ENCODE peak calls at places on chromosomes 11 and 22, in eight cellular contexts. H, O, C, P, T, D, Q and Z are unnamed samples.

GRCh38 chr22:35686298-35686697 is 31.4 kb upstream of the APOL5 start:
- DNase-seq in Q (no peak), C (no peak), D (no peak), P (no peak), H (no peak), O (no peak), T (no peak), Z (no peak)

GRCh38 chr11:116263020-116263419 is 509.8 kb downstream of the BUD13 start:
- DNase-seq in D (no peak), T (no peak), O (no peak), Q (no peak), C (no peak), P (no peak), H (no peak), Z (no peak)

GRCh38 chr22:32558681-32559355 is 84.2 kb downstream of the FBXO7 start:
- DNase-seq in Q (peak), D (no peak), C (no peak), T (peak), P (peak), H (peak), O (no peak), Z (peak)

GRCh38 chr22:41780714-41781507 is 19.6 kb upstream of the CCDC134 start:
- DNase-seq in Q (peak), P (no peak), D (peak), O (no peak), C (no peak), H (no peak), T (peak), Z (peak)

GRCh38 chr11:62850911-62851806 is 11.8 kb upstream of the WDR74 start:
- DNase-seq in Q (no peak), P (no peak), D (no peak), C (no peak), H (peak), T (no peak), O (no peak), Z (peak)

GRCh38 chr11:22477312-22477711 is 139.1 kb downstream of the SLC17A6 start:
- DNase-seq in Q (no peak), O (no peak), H (no peak), D (no peak), P (no peak), C (no peak), T (no peak), Z (no peak)

GRCh38 chr11:73191151-73191550 is 26.9 kb upstream of the P2RY2 start:
- DNase-seq in H (no peak), O (no peak), P (no peak), C (no peak), T (no peak), D (no peak), Q (no peak), Z (no peak)

GRCh38 chr11:120574881-120575280 is 63.3 kb downstream of the GRIK4 start:
- DNase-seq in H (no peak), Q (no peak), T (no peak), P (no peak), C (no peak), D (no peak), O (no peak), Z (no peak)

GRCh38 chr11:8593455-8593854 is 573 bp downstream of the STK33 start:
- DNase-seq in P (no peak), Q (no peak), O (no peak), T (no peak), C (no peak), H (no peak), D (no peak), Z (no peak)

GRCh38 chr11:2584812-2585565 is 114.8 kb downstream of the KCNQ1OT1 start:
- DNase-seq in C (no peak), H (no peak), O (peak), D (no peak), T (peak), Q (peak), P (no peak), Z (peak)

GRCh38 chr11:75342966-75343870 is 8.2 kb downstream of the ARRB1 start:
- DNase-seq in H (peak), Q (no peak), T (no peak), D (no peak), C (no peak), P (no peak), O (peak), Z (no peak)

GRCh38 chr11:1177020-1177770 is 19.4 kb downstream of the MUC5AC start:
- DNase-seq in O (no peak), C (no peak), H (no peak), P (no peak), T (peak), D (no peak), Q (no peak), Z (peak)

GRCh38 chr11:68994891-68995280 is 14.1 kb upstream of the MRGPRD start:
- DNase-seq in O (no peak), C (no peak), H (no peak), Q (no peak), T (no peak), P (no peak), D (no peak), Z (no peak)

GRCh38 chr11:12259956-12260355 is 117.4 kb upstream of the PARVA start:
- DNase-seq in D (no peak), H (no peak), C (no peak), T (no peak), Q (no peak), P (no peak), O (no peak), Z (peak)

GRCh38 chr22:46054091-46054877 is 77.3 kb upstream of the WNT7B start:
- DNase-seq in C (no peak), O (peak), D (no peak), Q (peak), H (peak), P (no peak), T (peak), Z (peak)

GRCh38 chr11:93653080-93653479 is 8.4 kb upstream of the CEP295 start:
- DNase-seq in H (no peak), O (no peak), Q (no peak), T (no peak), P (no peak), D (no peak), C (no peak), Z (no peak)

GRCh38 chr11:44270403-44271192 is 39.3 kb downstream of the ALX4 start:
- DNase-seq in T (no peak), H (no peak), C (no peak), Q (no peak), O (no peak), P (no peak), D (no peak), Z (peak)

GRCh38 chr22:23903328-23903971 is 9.3 kb downstream of the MIF start:
- DNase-seq in T (no peak), D (no peak), H (no peak), C (no peak), O (no peak), P (no peak), Q (peak), Z (no peak)

GRCh38 chr11:75639752-75640151 is 29.1 kb downstream of the MAP6 start:
- DNase-seq in C (peak), Q (peak), T (peak), O (no peak), H (peak), D (no peak), P (no peak), Z (peak)

GRCh38 chr11:100776212-100776896 is 89.3 kb downstream of the ARHGAP42 start:
- DNase-seq in D (no peak), Q (no peak), P (peak), T (no peak), C (no peak), H (peak), O (no peak), Z (no peak)

GRCh38 chr11:7484645-7485044 is 661 bp upstream of the OLFML1 start:
- DNase-seq in O (no peak), H (no peak), P (no peak), D (no peak), C (no peak), T (no peak), Q (no peak), Z (no peak)

GRCh38 chr11:129620705-129621104 is 194.9 kb upstream of the TMEM45B start:
- DNase-seq in C (no peak), H (no peak), T (no peak), P (no peak), Q (no peak), D (no peak), O (no peak), Z (no peak)

GRCh38 chr11:124109377-124109776 is 5.9 kb upstream of the VWA5A start:
- DNase-seq in P (no peak), C (no peak), O (no peak), T (no peak), D (no peak), H (no peak), Q (no peak), Z (no peak)

GRCh38 chr11:118086913-118087768 is at the start of gene SMIM35:
- DNase-seq in P (no peak), H (no peak), T (no peak), C (no peak), Q (no peak), D (no peak), O (no peak), Z (no peak)

GRCh38 chr11:120863359-120863758 is 160.5 kb upstream of the TBCEL start:
- DNase-seq in T (no peak), Q (no peak), O (no peak), H (no peak), P (no peak), C (no peak), D (no peak), Z (no peak)

GRCh38 chr22:24601217-24602104 is 1.5 kb upstream of the GGT1 start:
- DNase-seq in H (peak), D (no peak), Q (peak), P (no peak), T (peak), C (no peak), O (no peak), Z (peak)

GRCh38 chr22:43289976-43290663 is 53.1 kb downstream of the SCUBE1 start:
- DNase-seq in T (peak), C (no peak), D (no peak), Q (no peak), H (no peak), O (no peak), P (no peak), Z (no peak)

GRCh38 chr22:26995222-26995621 is 337.8 kb downstream of the MIAT start:
- DNase-seq in Q (no peak), P (no peak), O (no peak), D (no peak), C (no peak), T (no peak), H (no peak), Z (no peak)

GRCh38 chr11:106152013-106152412 is 74.6 kb downstream of the AASDHPPT start:
- DNase-seq in D (no peak), T (no peak), H (peak), C (no peak), O (no peak), Q (no peak), P (no peak), Z (no peak)

GRCh38 chr11:85118151-85118550 is 509.0 kb downstream of the DLG2 start:
- DNase-seq in T (no peak), H (no peak), P (no peak), Q (no peak), C (no peak), O (no peak), D (no peak), Z (no peak)

GRCh38 chr22:38963872-38964271 is 6.5 kb downstream of the APOBEC3A start:
- DNase-seq in O (no peak), Q (no peak), C (no peak), P (no peak), H (peak), T (no peak), D (no peak), Z (no peak)